ENCODE peak calls at places on chromosomes 7 and 10, in ten cellular contexts. A is tibial nerve, E is neuronal stem cell, M is tibial artery, C is Panc1, I is A549, H is astrocyte, D is GM23248, Z is IMR-90, O is pancreas. W is an unnamed sample.

GRCh38 chr10:66586073-66586472 is 339.8 kb upstream of the LRRTM3 start:
- DNase-seq in Z (peak; percentile 35), I (no peak), M (no peak), O (peak; percentile 22), E (no peak), A (no peak), D (no peak), H (peak; percentile 0), C (no peak), W (no peak)

GRCh38 chr10:22931948-22932347 is 4.1 kb downstream of the ARMC3 start:
- DNase-seq in E (no peak), I (no peak), M (no peak), D (peak; percentile 73), C (peak; percentile 28), Z (peak; percentile 32), H (peak; percentile 57), O (no peak), A (no peak), W (no peak)

GRCh38 chr10:4170633-4171314 is 385.8 kb upstream of the KLF6 start:
- DNase-seq in C (no peak), O (no peak), E (no peak), I (no peak), A (no peak), H (no peak), Z (no peak), D (no peak), M (no peak), W (no peak)

GRCh38 chr7:22945584-22945983 is 68.3 kb downstream of the HYCC1 start:
- DNase-seq in A (no peak), Z (peak; percentile 63), H (peak; percentile 14), E (no peak), O (no peak), D (no peak), C (no peak), I (no peak), M (no peak), W (no peak)

GRCh38 chr10:84432891-84433290 is 104.5 kb downstream of the CCSER2 start:
- DNase-seq in O (no peak), I (no peak), H (peak; percentile 75), Z (peak; percentile 25), A (no peak), E (no peak), C (no peak), M (no peak), D (no peak), W (no peak)

GRCh38 chr7:4993471-4993870 is 34.5 kb upstream of the MMD2 start:
- DNase-seq in I (no peak), E (no peak), O (no peak), H (no peak), Z (no peak), C (no peak), D (no peak), A (no peak), M (peak; percentile 43), W (no peak)

GRCh38 chr7:33452805-33453502 is 323.6 kb downstream of the BBS9 start:
- DNase-seq in H (peak; percentile 44), A (no peak), E (no peak), C (no peak), O (no peak), Z (peak; percentile 45), M (no peak), I (peak; percentile 1), D (peak; percentile 50), W (no peak)

GRCh38 chr10:14880201-14880600 is 1.5 kb downstream of the SUV39H2 start:
- DNase-seq in D (peak; percentile 18), H (no peak), I (no peak), O (no peak), M (no peak), C (no peak), A (no peak), Z (no peak), E (no peak), W (no peak)

GRCh38 chr10:89351402-89352038 is 23.7 kb downstream of the IFIT3 start:
- DNase-seq in O (no peak), Z (peak; percentile 44), M (no peak), D (peak; percentile 74), H (peak; percentile 61), C (no peak), I (no peak), E (no peak), A (no peak), W (no peak)

GRCh38 chr10:12849351-12850181 is 151.9 kb downstream of the CCDC3 start:
- DNase-seq in O (no peak), E (no peak), H (no peak), A (no peak), D (no peak), I (no peak), C (no peak), Z (no peak), M (no peak), W (peak; percentile 44)

DNA sequence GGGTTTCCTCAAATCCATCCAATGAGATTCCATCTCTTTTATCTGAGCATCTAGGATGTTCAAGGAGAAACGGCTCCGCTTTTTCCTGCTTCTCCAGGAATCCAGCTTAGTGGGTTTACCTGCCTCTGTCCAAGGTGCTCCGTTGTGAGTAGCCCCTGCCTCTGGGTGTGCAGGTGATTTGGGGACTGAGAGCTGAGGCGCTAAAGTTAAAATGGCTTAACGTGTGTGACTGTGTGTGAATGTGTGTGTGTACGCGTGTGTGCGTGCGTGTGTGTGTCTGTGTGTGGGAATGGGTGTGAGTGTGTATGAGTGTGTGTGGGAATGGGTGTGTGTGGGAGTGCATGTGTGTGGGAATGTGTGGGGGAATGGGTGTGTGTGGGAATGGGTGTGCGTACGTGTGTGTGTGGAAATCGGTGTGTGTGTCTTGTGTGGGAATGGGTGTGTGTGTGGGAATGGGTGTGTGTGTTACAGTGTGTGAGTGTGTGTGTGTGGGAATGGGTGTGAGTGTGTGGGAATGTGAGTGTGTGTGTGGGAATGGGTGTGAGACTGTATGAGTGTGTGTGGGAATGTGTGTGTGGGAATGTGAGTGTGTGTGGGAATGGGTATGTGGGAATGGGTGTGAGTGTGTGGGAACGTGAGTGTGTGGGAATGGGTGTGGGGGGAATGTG is 90.2 kb upstream of the INSIG1 start:
- DNase-seq in M (no peak), D (no peak), O (no peak), I (no peak), A (no peak), E (no peak), H (no peak), Z (no peak), C (no peak), W (no peak)
- H3K27ac ChIP-seq in M (no peak overlapping the region), D (peak overlapping the region; percentile 100), O (no peak overlapping the region), I (peak overlapping the region; percentile 84), A (no peak overlapping the region), E (no peak overlapping the region), H (peak overlapping the region; percentile 100), Z (no peak overlapping the region), C (no peak overlapping the region), W (peak overlapping the region; percentile 70)

GRCh38 chr10:100744980-100745881 is at the start of gene PAX2:
- DNase-seq in A (no peak), C (no peak), E (no peak), M (no peak), H (no peak), I (peak; percentile 44), Z (no peak), D (no peak), O (no peak), W (no peak)

GRCh38 chr10:100742936-100743335 is 2.4 kb upstream of the PAX2 start:
- DNase-seq in D (no peak), E (no peak), Z (no peak), A (no peak), I (no peak), C (no peak), H (no peak), O (no peak), M (no peak), W (no peak)

GRCh38 chr10:100745882-100746412 is 565 bp downstream of the PAX2 start:
- DNase-seq in O (no peak), C (no peak), E (no peak), A (no peak), I (no peak), M (no peak), D (no peak), H (no peak), Z (no peak), W (no peak)

GRCh38 chr10:100743626-100744135 is 1.7 kb upstream of the PAX2 start:
- DNase-seq in D (peak; percentile 75), M (no peak), I (peak; percentile 85), Z (peak; percentile 55), O (peak; percentile 53), C (no peak), A (no peak), H (peak; percentile 25), E (no peak), W (no peak)

DNA sequence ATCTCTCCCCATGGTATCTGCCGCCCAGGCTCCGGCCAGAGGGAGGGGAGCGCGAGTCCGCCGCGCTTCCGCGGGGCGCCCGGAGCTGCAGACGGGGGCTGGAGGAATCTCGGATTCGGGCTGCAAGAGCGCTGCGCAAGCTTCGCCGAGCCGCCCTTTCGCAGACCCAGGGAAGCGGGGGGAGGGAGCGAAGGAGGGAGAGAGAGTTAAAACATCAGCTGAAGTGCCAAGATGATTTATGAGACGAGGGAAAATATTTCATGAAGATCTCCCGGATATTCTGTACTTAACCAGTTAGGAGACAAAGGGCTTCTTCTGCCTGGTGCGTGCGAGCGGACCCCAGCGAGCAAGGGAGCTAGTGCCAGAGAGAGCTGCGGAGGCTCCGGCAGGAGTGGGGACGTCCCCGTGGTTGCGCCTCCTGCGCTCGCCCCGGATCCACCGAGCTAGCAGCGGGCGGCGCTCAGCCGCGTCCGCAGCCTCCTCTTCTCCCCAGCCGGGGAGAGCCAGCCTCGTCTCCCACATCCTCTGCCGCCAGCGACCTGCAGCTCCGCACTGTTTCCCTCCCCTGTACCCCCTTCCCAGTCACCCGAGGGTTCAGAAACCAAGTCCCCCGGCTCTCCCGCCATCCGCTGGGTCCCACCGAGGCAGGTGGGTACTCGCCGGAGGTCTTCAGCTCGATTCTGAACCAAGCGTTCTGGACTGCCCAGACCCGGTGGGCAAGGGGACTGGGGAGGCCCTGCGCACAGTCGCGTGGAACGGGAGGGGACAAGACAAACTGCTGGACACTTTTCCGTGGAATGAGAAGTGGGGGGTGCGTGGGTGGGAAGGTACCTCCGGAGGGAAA is 1.0 kb upstream of the PAX2 start:
- DNase-seq in O (no peak), D (no peak), Z (no peak), A (no peak), I (peak; percentile 42), H (no peak), C (no peak), M (no peak), E (no peak), W (no peak)
- H3K4me3 ChIP-seq in O (no peak overlapping the region), D (no peak overlapping the region), Z (no peak overlapping the region), A (no peak overlapping the region), I (peak overlapping the region; percentile 50), H (no peak overlapping the region), C (peak overlapping the region; percentile 67), M (peak overlapping the region; percentile 44), E (no peak overlapping the region), W (peak overlapping the region; percentile 57)

GRCh38 chr10:124676416-124677062 is 67.6 kb downstream of the FAM53B start:
- DNase-seq in I (no peak), D (no peak), O (no peak), M (no peak), C (no peak), E (no peak), A (no peak), H (no peak), Z (no peak), W (no peak)
- H3K4me1 ChIP-seq in I (no peaks in the 10 kb centered on the region), D (peaks cover 7% of the 10 kb centered on the region), O (no peaks in the 10 kb centered on the region), M (no peaks in the 10 kb centered on the region), C (no peaks in the 10 kb centered on the region), E (peaks cover 23% of the 10 kb centered on the region), A (peaks cover 7% of the 10 kb centered on the region), H (no peaks in the 10 kb centered on the region), Z (peaks cover 13% of the 10 kb centered on the region), W (peaks cover 4% of the 10 kb centered on the region)

GRCh38 chr7:152899004-152899403 is 139.5 kb downstream of the ACTR3B start:
- DNase-seq in D (no peak), C (no peak), H (no peak), A (no peak), O (no peak), E (no peak), I (no peak), Z (no peak), M (peak; percentile 52), W (no peak)
- H3K27ac ChIP-seq in D (no peak overlapping the region), C (no peak overlapping the region), H (no peak overlapping the region), A (no peak overlapping the region), O (peak overlapping the region; percentile 48), E (no peak overlapping the region), I (no peak overlapping the region), Z (no peak overlapping the region), M (no peak overlapping the region), W (peak overlapping the region; percentile 74)